ENCODE peak calls at places on chromosomes 1 and 21, in five cellular contexts. One of them, this sample, is unnamed.

GRCh38 chr1:202210370-202210769 is 16.8 kb downstream of the LGR6 start:
- DNase-seq in progenitor cell of endocrine pancreas: no peak
- DNase-seq in OCI-LY7: no peak
- DNase-seq in tibial artery: no peak
- DNase-seq in epithelial cell of esophagus: peak
- DNase-seq in this sample: peak

GRCh38 chr1:23548704-23549143 is 10.6 kb downstream of the ID3 start:
- DNase-seq in progenitor cell of endocrine pancreas: no peak
- DNase-seq in OCI-LY7: no peak
- DNase-seq in tibial artery: peak
- DNase-seq in epithelial cell of esophagus: peak
- DNase-seq in this sample: no peak

GRCh38 chr1:227733751-227734545 is 1.2 kb downstream of the JMJD4 start:
- DNase-seq in progenitor cell of endocrine pancreas: no peak
- DNase-seq in OCI-LY7: no peak
- DNase-seq in tibial artery: no peak
- DNase-seq in epithelial cell of esophagus: peak
- DNase-seq in this sample: no peak

GRCh38 chr1:3079381-3080093 is 10.5 kb downstream of the PRDM16 start:
- DNase-seq in progenitor cell of endocrine pancreas: no peak
- DNase-seq in OCI-LY7: no peak
- DNase-seq in tibial artery: no peak
- DNase-seq in epithelial cell of esophagus: no peak
- DNase-seq in this sample: no peak

GRCh38 chr1:18572022-18572920 is 58.4 kb upstream of the PAX7 start:
- DNase-seq in progenitor cell of endocrine pancreas: no peak
- DNase-seq in OCI-LY7: no peak
- DNase-seq in tibial artery: no peak
- DNase-seq in epithelial cell of esophagus: no peak
- DNase-seq in this sample: no peak

GRCh38 chr1:183685112-183685713 is 32.1 kb upstream of the APOBEC4 start:
- DNase-seq in progenitor cell of endocrine pancreas: no peak
- DNase-seq in OCI-LY7: peak
- DNase-seq in tibial artery: no peak
- DNase-seq in epithelial cell of esophagus: peak
- DNase-seq in this sample: peak

GRCh38 chr21:42545745-42546144 is 32.1 kb downstream of the SLC37A1 start:
- DNase-seq in progenitor cell of endocrine pancreas: no peak
- DNase-seq in OCI-LY7: no peak
- DNase-seq in tibial artery: no peak
- DNase-seq in epithelial cell of esophagus: no peak
- DNase-seq in this sample: no peak

GRCh38 chr1:12032141-12032710 is 12.9 kb downstream of the MIIP start:
- DNase-seq in progenitor cell of endocrine pancreas: no peak
- DNase-seq in OCI-LY7: no peak
- DNase-seq in tibial artery: no peak
- DNase-seq in epithelial cell of esophagus: no peak
- DNase-seq in this sample: no peak

GRCh38 chr1:157505481-157506272 is 46.6 kb downstream of the FCRL5 start:
- DNase-seq in progenitor cell of endocrine pancreas: peak
- DNase-seq in OCI-LY7: peak
- DNase-seq in tibial artery: peak
- DNase-seq in epithelial cell of esophagus: peak
- DNase-seq in this sample: peak

GRCh38 chr1:99629164-99629563 is 16.7 kb upstream of the PALMD start:
- DNase-seq in progenitor cell of endocrine pancreas: no peak
- DNase-seq in OCI-LY7: no peak
- DNase-seq in tibial artery: no peak
- DNase-seq in epithelial cell of esophagus: no peak
- DNase-seq in this sample: no peak

GRCh38 chr1:89633103-89633744 is at the start of gene LRRC8C:
- DNase-seq in progenitor cell of endocrine pancreas: peak
- DNase-seq in OCI-LY7: peak
- DNase-seq in tibial artery: peak
- DNase-seq in epithelial cell of esophagus: peak
- DNase-seq in this sample: peak

GRCh38 chr1:72229893-72230292 is 52.4 kb downstream of the NEGR1 start:
- DNase-seq in progenitor cell of endocrine pancreas: no peak
- DNase-seq in OCI-LY7: no peak
- DNase-seq in tibial artery: no peak
- DNase-seq in epithelial cell of esophagus: peak
- DNase-seq in this sample: peak

GRCh38 chr1:201820413-201820812 is 8.5 kb upstream of the IPO9 start:
- DNase-seq in progenitor cell of endocrine pancreas: no peak
- DNase-seq in OCI-LY7: no peak
- DNase-seq in tibial artery: no peak
- DNase-seq in epithelial cell of esophagus: no peak
- DNase-seq in this sample: no peak

GRCh38 chr1:110478886-110479285 is 27.9 kb downstream of the PROK1 start:
- DNase-seq in progenitor cell of endocrine pancreas: no peak
- DNase-seq in OCI-LY7: no peak
- DNase-seq in tibial artery: no peak
- DNase-seq in epithelial cell of esophagus: no peak
- DNase-seq in this sample: no peak

GRCh38 chr1:210711825-210712224 is 383.1 kb downstream of the HHAT start:
- DNase-seq in progenitor cell of endocrine pancreas: no peak
- DNase-seq in OCI-LY7: no peak
- DNase-seq in tibial artery: no peak
- DNase-seq in epithelial cell of esophagus: no peak
- DNase-seq in this sample: no peak

GRCh38 chr1:167904641-167905040 is 9.3 kb downstream of the ADCY10 start:
- DNase-seq in progenitor cell of endocrine pancreas: no peak
- DNase-seq in OCI-LY7: no peak
- DNase-seq in tibial artery: no peak
- DNase-seq in epithelial cell of esophagus: peak
- DNase-seq in this sample: peak

GRCh38 chr1:39711359-39712340 is 20.4 kb upstream of the HPCAL4 start:
- DNase-seq in progenitor cell of endocrine pancreas: no peak
- DNase-seq in OCI-LY7: no peak
- DNase-seq in tibial artery: no peak
- DNase-seq in epithelial cell of esophagus: no peak
- DNase-seq in this sample: no peak

GRCh38 chr1:20400341-20401177 is 85.5 kb downstream of the CAMK2N1 start:
- DNase-seq in progenitor cell of endocrine pancreas: no peak
- DNase-seq in OCI-LY7: no peak
- DNase-seq in tibial artery: no peak
- DNase-seq in epithelial cell of esophagus: no peak
- DNase-seq in this sample: no peak

GRCh38 chr1:72282271-72282656 is at the start of gene NEGR1:
- DNase-seq in progenitor cell of endocrine pancreas: peak
- DNase-seq in OCI-LY7: no peak
- DNase-seq in tibial artery: peak
- DNase-seq in epithelial cell of esophagus: peak
- DNase-seq in this sample: peak

GRCh38 chr1:21308847-21309652 is 18.8 kb upstream of the ECE1 start:
- DNase-seq in progenitor cell of endocrine pancreas: no peak
- DNase-seq in OCI-LY7: no peak
- DNase-seq in tibial artery: no peak
- DNase-seq in epithelial cell of esophagus: peak
- DNase-seq in this sample: peak

GRCh38 chr1:179702923-179703322 is 40.2 kb upstream of the FAM163A start:
- DNase-seq in progenitor cell of endocrine pancreas: no peak
- DNase-seq in OCI-LY7: no peak
- DNase-seq in tibial artery: no peak
- DNase-seq in epithelial cell of esophagus: no peak
- DNase-seq in this sample: no peak

GRCh38 chr1:225476538-225476988 is 48.7 kb upstream of the LBR start:
- DNase-seq in progenitor cell of endocrine pancreas: no peak
- DNase-seq in OCI-LY7: no peak
- DNase-seq in tibial artery: no peak
- DNase-seq in epithelial cell of esophagus: no peak
- DNase-seq in this sample: no peak

GRCh38 chr21:33384851-33385331 is 18.3 kb upstream of the IFNGR2 start:
- DNase-seq in progenitor cell of endocrine pancreas: no peak
- DNase-seq in OCI-LY7: peak
- DNase-seq in tibial artery: no peak
- DNase-seq in epithelial cell of esophagus: no peak
- DNase-seq in this sample: no peak

GRCh38 chr1:24416666-24417391 is 1.2 kb downstream of the NIPAL3 start:
- DNase-seq in progenitor cell of endocrine pancreas: no peak
- DNase-seq in OCI-LY7: peak
- DNase-seq in tibial artery: no peak
- DNase-seq in epithelial cell of esophagus: peak
- DNase-seq in this sample: peak

GRCh38 chr1:88774151-88774556 is 90.1 kb downstream of the PKN2 start:
- DNase-seq in progenitor cell of endocrine pancreas: no peak
- DNase-seq in OCI-LY7: no peak
- DNase-seq in tibial artery: no peak
- DNase-seq in epithelial cell of esophagus: peak
- DNase-seq in this sample: no peak

GRCh38 chr1:119646521-119647227 is 1.4 kb downstream of the ZNF697 start:
- DNase-seq in progenitor cell of endocrine pancreas: no peak
- DNase-seq in OCI-LY7: no peak
- DNase-seq in tibial artery: no peak
- DNase-seq in epithelial cell of esophagus: peak
- DNase-seq in this sample: peak

GRCh38 chr1:155128755-155129473 is 1.2 kb downstream of the EFNA1 start:
- DNase-seq in progenitor cell of endocrine pancreas: no peak
- DNase-seq in OCI-LY7: no peak
- DNase-seq in tibial artery: no peak
- DNase-seq in epithelial cell of esophagus: peak
- DNase-seq in this sample: no peak

DNA sequence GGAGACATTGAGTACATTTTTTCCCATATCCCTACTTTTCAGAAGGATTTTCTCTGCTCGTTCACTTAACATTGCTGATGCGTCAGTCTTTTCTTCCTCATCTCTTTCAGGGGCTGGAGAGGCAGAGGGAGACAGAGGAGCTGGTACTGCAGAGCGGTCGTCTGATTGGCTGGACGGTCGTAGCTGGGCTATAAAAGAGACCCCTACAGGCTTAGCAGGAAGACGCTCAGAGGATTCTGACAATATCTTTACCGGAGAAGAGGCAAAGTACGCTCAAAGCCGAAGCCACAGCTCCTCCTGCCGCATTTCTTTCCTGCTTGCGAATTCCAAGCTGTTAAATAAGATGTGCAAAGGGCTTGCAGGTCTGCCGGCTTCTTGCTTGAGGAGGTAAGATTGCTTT is at the start of gene RGS4:
- DNase-seq in progenitor cell of endocrine pancreas: peak
- DNase-seq in OCI-LY7: no peak
- DNase-seq in tibial artery: peak
- DNase-seq in epithelial cell of esophagus: peak
- DNase-seq in this sample: peak
- TF ChIP-seq CTCF in progenitor cell of endocrine pancreas: peak
- TF ChIP-seq CTCF in OCI-LY7: no peak
- TF ChIP-seq CTCF in tibial artery: peak
- TF ChIP-seq CTCF in epithelial cell of esophagus: peak
- TF ChIP-seq CTCF in this sample: peak

GRCh38 chr1:8600336-8600735 is 217.1 kb downstream of the RERE start:
- DNase-seq in progenitor cell of endocrine pancreas: no peak
- DNase-seq in OCI-LY7: no peak
- DNase-seq in tibial artery: no peak
- DNase-seq in epithelial cell of esophagus: no peak
- DNase-seq in this sample: no peak

GRCh38 chr1:8597455-8597854 is 220.0 kb downstream of the RERE start:
- DNase-seq in progenitor cell of endocrine pancreas: no peak
- DNase-seq in OCI-LY7: no peak
- DNase-seq in tibial artery: no peak
- DNase-seq in epithelial cell of esophagus: no peak
- DNase-seq in this sample: peak

GRCh38 chr1:8599813-8600212 is 217.6 kb downstream of the RERE start:
- DNase-seq in progenitor cell of endocrine pancreas: no peak
- DNase-seq in OCI-LY7: no peak
- DNase-seq in tibial artery: no peak
- DNase-seq in epithelial cell of esophagus: no peak
- DNase-seq in this sample: no peak

GRCh38 chr1:8598783-8599182 is 218.7 kb downstream of the RERE start:
- DNase-seq in progenitor cell of endocrine pancreas: no peak
- DNase-seq in OCI-LY7: no peak
- DNase-seq in tibial artery: no peak
- DNase-seq in epithelial cell of esophagus: no peak
- DNase-seq in this sample: no peak

DNA sequence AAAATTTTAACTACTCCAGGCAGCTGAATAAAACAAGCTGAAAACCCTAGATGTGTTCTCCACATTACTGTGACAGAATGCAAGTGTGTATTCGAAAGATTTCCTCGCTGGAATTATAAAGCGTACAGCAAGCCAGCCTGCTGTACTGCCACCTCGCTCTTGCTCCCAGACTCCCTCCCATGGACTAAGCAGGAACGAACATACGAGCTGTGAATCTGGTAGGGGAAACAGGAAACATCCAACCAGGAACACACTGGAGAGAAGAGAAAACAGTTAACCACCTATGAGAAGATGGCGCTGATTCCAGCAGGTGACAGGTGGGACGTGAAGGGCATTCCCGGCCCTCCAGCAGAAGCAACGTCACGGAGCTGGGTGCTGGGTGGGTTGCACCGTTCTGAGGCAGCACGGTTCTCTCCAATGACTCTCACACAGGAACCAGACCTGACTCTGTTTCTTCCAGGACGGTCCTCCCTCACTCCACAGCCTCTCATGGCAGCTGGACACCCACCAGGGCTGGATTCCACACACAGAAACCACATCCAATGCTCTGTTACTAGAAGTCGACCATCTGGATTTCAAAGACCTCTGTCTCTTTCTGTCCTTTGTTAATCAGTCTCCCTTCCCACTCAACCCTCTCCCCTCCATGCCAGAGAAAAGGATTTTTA is 219.2 kb downstream of the RERE start:
- DNase-seq in progenitor cell of endocrine pancreas: no peak
- DNase-seq in OCI-LY7: no peak
- DNase-seq in tibial artery: peak
- DNase-seq in epithelial cell of esophagus: peak
- DNase-seq in this sample: peak
- TF ChIP-seq CTCF in progenitor cell of endocrine pancreas: peak
- TF ChIP-seq CTCF in OCI-LY7: no peak
- TF ChIP-seq CTCF in tibial artery: peak
- TF ChIP-seq CTCF in epithelial cell of esophagus: peak
- TF ChIP-seq CTCF in this sample: peak

DNA sequence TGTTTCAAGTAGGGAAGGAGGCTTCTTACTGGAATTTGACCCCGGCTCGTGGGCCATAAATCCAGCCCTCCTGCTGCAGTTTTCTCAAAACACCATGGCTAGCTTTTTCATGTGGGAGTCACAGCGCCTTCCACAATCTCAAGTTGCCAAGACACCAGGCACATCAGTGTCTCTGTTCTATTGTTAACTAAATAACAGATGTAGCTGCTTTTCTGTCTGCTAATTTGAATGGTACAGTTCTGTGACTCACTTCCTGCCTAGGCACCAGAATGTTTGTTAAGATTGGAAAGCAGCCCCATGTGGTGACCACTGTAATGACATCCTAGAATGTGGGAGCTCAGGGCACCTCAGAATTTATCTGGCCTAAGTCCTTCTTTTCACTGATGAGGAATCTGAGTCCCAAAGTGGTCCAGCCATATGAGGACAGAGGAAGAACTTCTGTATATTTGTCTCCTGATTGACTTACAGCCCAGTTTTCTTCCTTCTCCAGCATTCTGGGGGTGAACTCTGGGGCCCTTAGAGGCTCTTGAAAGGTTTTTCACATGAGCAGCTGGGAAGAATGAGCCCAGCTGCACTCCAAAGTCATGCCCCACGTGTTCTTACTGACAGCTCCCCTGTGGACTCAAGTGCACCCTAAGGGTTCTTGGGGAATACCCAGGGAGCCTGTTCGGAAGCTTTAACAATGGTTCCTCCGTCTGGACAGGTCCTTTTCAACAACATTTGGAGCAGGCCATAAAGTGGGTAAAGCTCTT is 27.5 kb downstream of the TRIM45 start:
- DNase-seq in progenitor cell of endocrine pancreas: no peak
- DNase-seq in OCI-LY7: peak
- DNase-seq in tibial artery: no peak
- DNase-seq in epithelial cell of esophagus: peak
- DNase-seq in this sample: peak
- TF ChIP-seq CTCF in progenitor cell of endocrine pancreas: peak
- TF ChIP-seq CTCF in OCI-LY7: peak
- TF ChIP-seq CTCF in tibial artery: peak
- TF ChIP-seq CTCF in epithelial cell of esophagus: peak
- TF ChIP-seq CTCF in this sample: peak

GRCh38 chr1:108560430-108561144 is 687 bp downstream of the EEIG2 start:
- DNase-seq in progenitor cell of endocrine pancreas: no peak
- DNase-seq in OCI-LY7: peak
- DNase-seq in tibial artery: peak
- DNase-seq in epithelial cell of esophagus: peak
- DNase-seq in this sample: peak
- TF ChIP-seq CTCF in progenitor cell of endocrine pancreas: no peak
- TF ChIP-seq CTCF in OCI-LY7: no peak
- TF ChIP-seq CTCF in tibial artery: no peak
- TF ChIP-seq CTCF in epithelial cell of esophagus: no peak
- TF ChIP-seq CTCF in this sample: no peak

This sample was measured in HFFc6.